ENCODE peak calls at places on chromosomes 3 and 15, in seven cellular contexts. G is activated CD8-positive, alpha-beta memory T cell treated with anti-CD3 and anti-CD28 coated beads for 48 hours; R is thoracic aorta; B is NB4; M is pulmonary artery endothelial cell; J is HL-60; Y is GM13977. Q is an unnamed sample.

GRCh38 chr15:38164061-38164460 is 88.6 kb upstream of the SPRED1 start:
- DNase-seq in G (no peak), R (no peak), B (no peak), M (no peak), J (no peak), Y (no peak), Q (no peak)

GRCh38 chr15:98085003-98085639 is 124.6 kb downstream of the ARRDC4 start:
- DNase-seq in G (no peak), R (no peak), B (peak), M (peak), J (no peak), Y (peak), Q (no peak)

GRCh38 chr15:48641416-48641815 is 4.1 kb downstream of the FBN1 start:
- DNase-seq in G (no peak), R (no peak), B (peak), M (peak), J (no peak), Y (no peak), Q (no peak)

GRCh38 chr15:63374686-63375520 is 6.7 kb downstream of the CA12 start:
- DNase-seq in G (no peak), R (no peak), B (peak), M (peak), J (no peak), Y (no peak), Q (no peak)

GRCh38 chr3:160448845-160449659 is 534 bp downstream of the TRIM59 start:
- DNase-seq in G (no peak), R (no peak), B (no peak), M (peak), J (peak), Y (peak), Q (no peak)

GRCh38 chr3:169619793-169620192 is 43.7 kb downstream of the MECOM start:
- DNase-seq in G (no peak), R (no peak), B (no peak), M (peak), J (no peak), Y (no peak), Q (peak)

GRCh38 chr15:99466701-99467337 is 99.0 kb upstream of the MEF2A start:
- DNase-seq in G (no peak), R (no peak), B (peak), M (no peak), J (no peak), Y (no peak), Q (no peak)

GRCh38 chr3:15081960-15082664 is 16.8 kb downstream of the RBSN start:
- DNase-seq in G (no peak), R (no peak), B (peak), M (no peak), J (peak), Y (no peak), Q (no peak)

GRCh38 chr3:23999012-23999641 is 54.0 kb downstream of the NR1D2 start:
- DNase-seq in G (peak), R (peak), B (peak), M (no peak), J (no peak), Y (peak), Q (peak)

GRCh38 chr15:45253330-45253729 is 1.3 kb downstream of the SLC28A2 start:
- DNase-seq in G (no peak), R (no peak), B (peak), M (no peak), J (no peak), Y (no peak), Q (no peak)

GRCh38 chr3:106811376-106811775 is 565.9 kb upstream of the CCDC54 start:
- DNase-seq in G (no peak), R (no peak), B (no peak), M (peak), J (no peak), Y (no peak), Q (no peak)

GRCh38 chr3:66860771-66861170 is 137.3 kb upstream of the KBTBD8 start:
- DNase-seq in G (no peak), R (no peak), B (no peak), M (no peak), J (no peak), Y (no peak), Q (no peak)